ENCODE peak calls at places on chromosomes 7 and 10, in four cellular contexts. N is fibroblast of lung; Q is MM.1S; G is CD8-positive, alpha-beta T cell. H is an unnamed sample.

GRCh38 chr7:63925626-63926460 is 72.8 kb upstream of the ZNF722 start:
- DNase-seq in Q (peak; percentile 45), N (peak; percentile 2), G (peak; percentile 80), H (peak; percentile 80)

GRCh38 chr7:52920977-52921376 is 114.5 kb upstream of the POM121L12 start:
- DNase-seq in Q (no peak), G (no peak), N (no peak), H (no peak)

GRCh38 chr10:86703176-86703575 is 34.9 kb downstream of the LDB3 start:
- DNase-seq in N (no peak), G (no peak), Q (no peak), H (no peak)

GRCh38 chr10:97065686-97066679 is 119.8 kb downstream of the SLIT1 start:
- DNase-seq in Q (no peak), G (no peak), N (no peak), H (no peak)

GRCh38 chr10:76082956-76083355 is 651.5 kb downstream of the LRMDA start:
- DNase-seq in G (no peak), N (peak; percentile 89), Q (no peak), H (no peak)

GRCh38 chr7:30702200-30702599 is 19.9 kb upstream of the CRHR2 start:
- DNase-seq in G (no peak), N (no peak), Q (no peak), H (no peak)

GRCh38 chr10:81920213-81920829 is 45.3 kb downstream of the NRG3 start:
- DNase-seq in G (no peak), N (no peak), Q (peak; percentile 31), H (no peak)

GRCh38 chr7:98297619-98298286 is 16.3 kb downstream of the BRI3 start:
- DNase-seq in Q (no peak), G (no peak), N (no peak), H (no peak)

GRCh38 chr10:48573045-48573444 is 31.8 kb downstream of the ARHGAP22 start:
- DNase-seq in Q (no peak), G (no peak), N (no peak), H (no peak)

GRCh38 chr7:75711634-75712494 is 26.9 kb downstream of the HIP1 start:
- DNase-seq in G (no peak), N (peak; percentile 78), Q (peak; percentile 21), H (no peak)

GRCh38 chr7:82007315-82007714 is 237.5 kb upstream of the HGF start:
- DNase-seq in G (no peak), Q (no peak), N (no peak), H (no peak)

GRCh38 chr7:157228864-157229422 is 90.2 kb downstream of the UBE3C start:
- DNase-seq in Q (peak; percentile 21), N (peak; percentile 9), G (no peak), H (peak; percentile 17)

GRCh38 chr7:26199301-26200112 is 1.0 kb downstream of the HNRNPA2B1 start:
- DNase-seq in Q (peak; percentile 45), N (peak; percentile 36), G (peak; percentile 46), H (no peak)

GRCh38 chr10:20970044-20970443 is 72.9 kb upstream of the NEBL start:
- DNase-seq in Q (no peak), N (peak; percentile 43), G (no peak), H (no peak)

GRCh38 chr10:777913-778479 is 88.5 kb upstream of the DIP2C start:
- DNase-seq in N (no peak), G (no peak), Q (no peak), H (no peak)

GRCh38 chr10:91298224-91298862 is 77.9 kb downstream of the PCGF5 start:
- DNase-seq in N (peak; percentile 83), Q (peak; percentile 82), G (peak; percentile 47), H (peak; percentile 87)

GRCh38 chr7:146701166-146701565 is 584.6 kb downstream of the CNTNAP2 start:
- DNase-seq in N (no peak), Q (no peak), G (no peak), H (no peak)

GRCh38 chr7:146702898-146703297 is 586.3 kb downstream of the CNTNAP2 start:
- DNase-seq in N (no peak), G (no peak), Q (no peak), H (no peak)

GRCh38 chr7:146700015-146700560 is 583.5 kb downstream of the CNTNAP2 start:
- DNase-seq in G (no peak), N (no peak), Q (no peak), H (no peak)

DNA sequence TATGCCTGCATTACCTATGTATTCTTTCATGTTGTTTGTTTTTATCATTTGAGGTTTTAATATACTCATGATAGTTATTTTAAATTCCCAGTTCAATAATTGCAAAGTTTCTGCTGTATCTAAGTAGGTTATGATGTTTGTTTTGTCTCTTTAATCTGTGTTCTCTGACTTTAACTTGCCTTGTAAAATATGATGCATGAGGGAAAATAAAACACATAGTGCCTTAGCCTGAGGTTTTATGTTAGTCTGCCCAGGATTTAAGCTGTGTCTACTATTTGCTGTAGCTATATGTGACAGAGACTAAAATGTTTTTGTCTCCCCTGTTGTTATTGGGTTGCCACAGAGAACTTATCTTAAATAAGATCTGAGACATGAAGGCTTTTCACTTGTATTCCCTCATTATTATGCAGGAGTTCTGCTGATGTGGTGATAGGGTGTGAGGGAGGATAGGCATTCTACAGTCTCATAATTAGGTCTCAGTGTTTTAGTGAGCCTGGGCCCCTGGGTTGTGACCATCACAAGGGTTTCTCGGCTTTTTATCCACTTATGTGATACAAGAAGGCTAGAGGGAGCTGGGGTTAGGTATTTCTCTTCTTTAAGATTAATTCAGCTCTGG is 582.5 kb downstream of the CNTNAP2 start:
- DNase-seq in G (no peak), Q (no peak), N (no peak), H (no peak)
- H3K9me3 ChIP-seq in G (no peaks in the 10 kb centered on the region), Q (no peaks in the 10 kb centered on the region), N (no peaks in the 10 kb centered on the region), H (no peaks in the 10 kb centered on the region)

DNA sequence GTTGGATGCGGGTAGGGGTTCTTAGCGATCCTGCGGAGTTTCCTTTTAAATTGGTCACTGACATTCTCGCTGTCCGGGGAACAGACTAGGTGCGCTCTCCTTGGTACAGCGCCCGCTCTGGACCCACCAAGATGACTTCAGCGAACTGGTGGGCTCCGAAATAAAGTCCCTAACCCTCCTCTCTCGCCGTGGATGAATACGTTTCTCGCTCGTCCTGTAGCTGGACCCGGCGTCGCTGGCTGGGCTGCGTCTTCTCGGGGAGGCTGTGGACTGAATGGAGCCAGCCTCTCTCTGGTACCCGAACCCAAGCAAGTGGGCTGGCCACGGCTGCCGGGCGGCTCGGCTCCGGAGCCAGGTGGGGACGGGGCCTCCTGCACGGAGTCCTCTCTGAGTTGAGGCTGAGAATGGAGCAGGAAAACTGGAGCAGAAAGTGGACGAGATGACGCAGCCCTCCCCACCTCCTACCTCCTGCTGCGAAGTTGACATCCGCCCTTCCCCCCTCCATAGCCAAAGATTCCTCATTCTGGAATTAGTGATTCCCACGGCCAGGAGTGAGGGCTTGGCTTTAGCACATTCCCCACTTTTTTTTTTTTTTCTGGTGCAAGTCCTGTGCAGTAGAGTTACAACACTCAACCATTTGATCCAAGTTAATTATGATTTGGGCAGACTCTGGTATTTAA is 1.5 kb downstream of the UNC5B start:
- DNase-seq in G (no peak), N (peak; percentile 91), Q (no peak), H (no peak)
- H3K4me3 ChIP-seq in G (no peak overlapping the region), N (peak overlapping the region; percentile 61), Q (no peak overlapping the region), H (no peak overlapping the region)

GRCh38 chr7:496528-497295 is 22.9 kb downstream of the PDGFA start:
- DNase-seq in N (no peak), Q (no peak), G (no peak), H (no peak)

GRCh38 chr7:498678-499641 is 20.7 kb downstream of the PDGFA start:
- DNase-seq in Q (no peak), N (no peak), G (no peak), H (no peak)

GRCh38 chr7:497346-497745 is 22.3 kb downstream of the PDGFA start:
- DNase-seq in G (no peak), Q (no peak), N (no peak), H (no peak)

GRCh38 chr7:499853-500485 is 19.7 kb downstream of the PDGFA start:
- DNase-seq in G (no peak), N (no peak), Q (no peak), H (no peak)

GRCh38 chr7:497946-498655 is 21.5 kb downstream of the PDGFA start:
- DNase-seq in Q (no peak), N (no peak), G (no peak), H (no peak)
- H3K36me3 ChIP-seq in Q (no peaks in the 10 kb centered on the region), N (no peaks in the 10 kb centered on the region), G (no peaks in the 10 kb centered on the region), H (no peaks in the 10 kb centered on the region)

GRCh38 chr7:56493196-56493595 is 377.0 kb upstream of the NUPR2 start:
- DNase-seq in N (no peak), Q (no peak), G (no peak), H (no peak)

GRCh38 chr7:56495165-56495564 is 378.9 kb upstream of the NUPR2 start:
- DNase-seq in N (no peak), Q (no peak), G (no peak), H (no peak)

GRCh38 chr7:56493704-56494450 is 377.7 kb upstream of the NUPR2 start:
- DNase-seq in G (no peak), Q (no peak), N (no peak), H (no peak)

GRCh38 chr7:56491636-56492425 is 375.6 kb upstream of the NUPR2 start:
- DNase-seq in G (no peak), Q (no peak), N (no peak), H (no peak)
- H3K9me3 ChIP-seq in G (no peaks in the 10 kb centered on the region), Q (no peaks in the 10 kb centered on the region), N (no peaks in the 10 kb centered on the region), H (peaks cover 11% of the 10 kb centered on the region)